ENCODE peak calls at places on chromosomes 13 and 19, in four cellular contexts. Z is IMR-90, W is fibroblast of lung, Y is neural progenitor cell. Q is an unnamed sample.

GRCh38 chr19:12611361-12611699 is 610 bp downstream of the ZNF791 start:
- DNase-seq in Z (peak; percentile 74), W (peak; percentile 73), Y (peak; percentile 82), Q (peak; percentile 74)

GRCh38 chr13:75220238-75220542 is 261.8 kb downstream of the TBC1D4 start:
- DNase-seq in Z (no peak), W (no peak), Y (no peak), Q (no peak)

GRCh38 chr19:48491793-48492123 is 19.9 kb downstream of the LMTK3 start:
- DNase-seq in Z (no peak), W (no peak), Y (peak; percentile 83), Q (no peak)

GRCh38 chr13:111667757-111668156 is 347.3 kb downstream of the TEX29 start:
- DNase-seq in Z (no peak), W (no peak), Y (no peak), Q (no peak)

GRCh38 chr19:40608957-40609356 is 7.8 kb downstream of the LTBP4 start:
- DNase-seq in Z (no peak), W (no peak), Y (no peak), Q (no peak)

GRCh38 chr13:72104656-72105180 is 237.7 kb upstream of the DACH1 start:
- DNase-seq in Z (no peak), W (peak; percentile 14), Y (no peak), Q (no peak)

GRCh38 chr13:71115301-71115700 is 751.7 kb downstream of the DACH1 start:
- DNase-seq in Z (no peak), W (no peak), Y (peak; percentile 24), Q (no peak)

GRCh38 chr13:20495087-20496023 is 30.3 kb downstream of the CRYL1 start:
- DNase-seq in Z (peak; percentile 72), W (peak; percentile 79), Y (peak; percentile 69), Q (peak; percentile 76)

GRCh38 chr13:60583196-60583908 is 186.3 kb downstream of the TDRD3 start:
- DNase-seq in Z (peak; percentile 16), W (peak; percentile 59), Y (peak; percentile 37), Q (no peak)

GRCh38 chr19:57599761-57600383 is at the start of gene ZNF530:
- DNase-seq in Z (peak; percentile 91), W (peak; percentile 93), Y (peak; percentile 95), Q (peak; percentile 81)

GRCh38 chr19:34430738-34431625 is 2.8 kb downstream of the UBA2 start:
- DNase-seq in Z (peak; percentile 68), W (peak; percentile 61), Y (peak; percentile 66), Q (peak; percentile 73)

GRCh38 chr19:18594096-18594823 is 5.7 kb downstream of the REX1BD start:
- DNase-seq in Z (peak; percentile 76), W (peak; percentile 72), Y (peak; percentile 96), Q (peak; percentile 80)

GRCh38 chr13:78022164-78022877 is 103.7 kb upstream of the EDNRB start:
- DNase-seq in Z (peak; percentile 72), W (peak; percentile 40), Y (no peak), Q (peak; percentile 95)

GRCh38 chr19:57706346-57706745 is 2.7 kb downstream of the ZNF154 start:
- DNase-seq in Z (no peak), W (no peak), Y (no peak), Q (no peak)

GRCh38 chr19:38024991-38025716 is 118.1 kb downstream of the SIPA1L3 start:
- DNase-seq in Z (no peak), W (no peak), Y (no peak), Q (no peak)

GRCh38 chr13:24183741-24184182 is 23.2 kb downstream of the SPATA13 start:
- DNase-seq in Z (no peak), W (no peak), Y (no peak), Q (no peak)

GRCh38 chr13:21911916-21912315 is 241.0 kb downstream of the FGF9 start:
- DNase-seq in Z (no peak), W (no peak), Y (no peak), Q (no peak)

GRCh38 chr13:110218601-110219201 is 88.3 kb downstream of the COL4A1 start:
- DNase-seq in Z (no peak), W (peak; percentile 31), Y (no peak), Q (no peak)

DNA sequence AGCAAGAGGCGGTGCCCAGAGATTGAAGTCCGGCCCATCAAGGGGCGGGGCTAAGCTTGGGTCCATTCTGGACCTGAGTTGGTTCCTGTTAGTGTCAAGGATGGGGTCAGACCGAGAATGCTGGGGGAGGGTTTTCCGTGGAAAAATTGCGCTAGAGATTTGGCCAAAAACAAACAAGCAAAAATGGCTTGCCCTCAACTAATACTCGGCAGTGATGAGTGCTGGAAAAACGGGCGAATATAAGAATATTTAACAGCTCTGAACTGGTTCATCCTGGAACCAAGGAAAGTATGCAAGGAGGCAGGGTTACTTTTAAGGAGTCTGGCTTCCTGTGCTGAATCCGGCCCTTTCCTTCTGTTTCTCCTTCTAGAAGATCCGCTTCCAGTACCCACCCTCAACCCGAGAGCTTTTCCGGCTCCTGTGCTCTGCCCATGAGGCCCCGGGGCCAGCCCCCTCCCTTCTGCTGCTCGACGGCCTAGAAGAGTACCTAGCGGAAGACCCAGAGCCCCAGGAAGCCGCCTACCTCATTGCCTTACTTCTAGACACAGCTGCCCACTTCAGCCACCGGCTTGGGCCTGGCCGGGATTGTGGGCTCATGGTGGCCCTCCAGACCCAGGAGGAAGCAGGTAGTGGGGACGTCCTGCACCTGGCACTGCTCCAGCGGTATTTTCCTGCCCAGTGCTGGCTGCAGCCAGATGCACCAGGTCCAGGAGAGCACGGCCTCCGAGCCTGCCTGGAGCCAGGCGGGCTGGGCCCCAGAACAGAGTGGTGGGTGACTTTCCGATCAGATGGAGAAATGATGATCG is 880 bp downstream of the SWSAP1 start:
- DNase-seq in Z (no peak), W (no peak), Y (peak; percentile 59), Q (peak; percentile 67)
- H2AFZ ChIP-seq in Z (peak overlapping the region; percentile 98), W (peak overlapping the region; percentile 4), Y (peak overlapping the region; percentile 1), Q (peak overlapping the region; percentile 56)

GRCh38 chr13:28526876-28527275 is 31.9 kb upstream of the FLT1 start:
- DNase-seq in Z (no peak), W (no peak), Y (no peak), Q (no peak)
- H3K4me2 ChIP-seq in Z (no peak overlapping the region), W (no peak overlapping the region), Y (no peak overlapping the region), Q (no peak overlapping the region)

GRCh38 chr13:96089749-96090239 is at the start of gene HS6ST3:
- DNase-seq in Z (no peak), W (no peak), Y (peak; percentile 75), Q (peak; percentile 15)
- H2AFZ ChIP-seq in Z (peak within 1 kb of the TSS; percentile 80), W (no peak within 1 kb of the TSS), Y (peak within 1 kb of the TSS; percentile 96), Q (peak within 1 kb of the TSS; percentile 89)

DNA sequence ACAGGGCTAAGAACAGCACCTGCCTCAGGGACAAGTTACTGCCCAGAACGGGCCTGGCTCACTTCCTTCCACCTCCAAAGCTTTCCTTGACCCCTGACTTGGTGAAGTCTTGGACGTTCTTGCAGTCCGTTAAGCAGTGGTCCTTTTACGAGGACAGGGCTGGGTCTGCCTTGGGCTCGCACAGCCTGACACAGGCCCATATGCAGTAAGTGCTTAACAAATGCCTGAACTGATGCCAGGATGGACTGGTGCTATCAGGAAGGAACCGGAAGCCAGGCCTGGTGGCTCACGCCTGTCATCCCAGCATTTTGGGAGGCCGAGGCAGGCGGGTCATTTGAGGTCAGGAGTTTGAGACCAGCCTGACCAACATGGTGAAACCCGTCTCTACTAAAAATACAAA is 1.8 kb upstream of the PLK5 start:
- DNase-seq in Z (no peak), W (no peak), Y (no peak), Q (no peak)
- H3K4me2 ChIP-seq in Z (no peak overlapping the region), W (no peak overlapping the region), Y (no peak overlapping the region), Q (no peak overlapping the region)

GRCh38 chr13:35720690-35721554 is 244.4 kb upstream of the MAB21L1 start:
- DNase-seq in Z (peak; percentile 46), W (peak; percentile 53), Y (peak; percentile 80), Q (peak; percentile 47)
- H2AFZ ChIP-seq in Z (peak overlapping the region; percentile 80), W (peak overlapping the region; percentile 72), Y (peak overlapping the region; percentile 38), Q (peak overlapping the region; percentile 52)

GRCh38 chr19:6048808-6049405 is 61.4 kb downstream of the RFX2 start:
- DNase-seq in Z (peak; percentile 65), W (peak; percentile 71), Y (peak; percentile 89), Q (peak; percentile 77)

GRCh38 chr19:6047741-6048231 is 62.5 kb downstream of the RFX2 start:
- DNase-seq in Z (peak; percentile 52), W (peak; percentile 56), Y (peak; percentile 80), Q (peak; percentile 67)

GRCh38 chr19:6045108-6045507 is 65.2 kb downstream of the RFX2 start:
- DNase-seq in Z (no peak), W (no peak), Y (no peak), Q (no peak)

GRCh38 chr19:6047256-6047655 is 63.0 kb downstream of the RFX2 start:
- DNase-seq in Z (no peak), W (no peak), Y (no peak), Q (no peak)

GRCh38 chr19:6048348-6048747 is 62.0 kb downstream of the RFX2 start:
- DNase-seq in Z (no peak), W (no peak), Y (no peak), Q (no peak)
- H3K4me2 ChIP-seq in Z (no peak overlapping the region), W (no peak overlapping the region), Y (no peak overlapping the region), Q (no peak overlapping the region)

GRCh38 chr19:1251233-1251502 is 2.8 kb downstream of the MIDN start:
- DNase-seq in Z (peak; percentile 68), W (peak; percentile 63), Y (peak; percentile 60), Q (peak; percentile 56)
- H2AFZ ChIP-seq in Z (peak overlapping the region; percentile 14), W (no peak overlapping the region), Y (no peak overlapping the region), Q (no peak overlapping the region)

GRCh38 chr13:100789968-100790367 is 115.4 kb upstream of the TMTC4 start:
- DNase-seq in Z (no peak), W (no peak), Y (no peak), Q (no peak)

GRCh38 chr13:100789481-100789880 is 114.9 kb upstream of the TMTC4 start:
- DNase-seq in Z (no peak), W (no peak), Y (no peak), Q (peak; percentile 5)

GRCh38 chr13:100789025-100789424 is 114.4 kb upstream of the TMTC4 start:
- DNase-seq in Z (no peak), W (no peak), Y (no peak), Q (no peak)

GRCh38 chr13:100788540-100788939 is 113.9 kb upstream of the TMTC4 start:
- DNase-seq in Z (no peak), W (no peak), Y (no peak), Q (no peak)

DNA sequence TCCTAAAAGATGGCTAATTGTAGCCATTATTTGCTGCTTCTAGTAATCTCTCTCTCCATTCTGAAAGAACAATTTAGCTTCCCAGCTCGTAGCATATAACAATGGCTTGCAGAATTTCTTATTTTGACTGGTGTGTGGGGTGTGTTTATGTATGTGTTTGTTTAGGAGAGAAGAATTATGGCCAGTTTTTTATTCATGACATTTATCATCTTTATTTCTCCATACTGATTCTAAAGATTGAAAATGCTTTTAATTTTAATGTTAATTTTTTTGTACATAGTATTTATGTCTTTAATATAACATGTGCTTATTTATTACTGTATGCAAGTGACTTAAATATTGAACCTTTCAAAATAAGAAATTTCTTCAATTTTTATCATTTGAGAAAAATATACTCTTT is 115.8 kb upstream of the TMTC4 start:
- DNase-seq in Z (no peak), W (no peak), Y (no peak), Q (no peak)
- H3K4me2 ChIP-seq in Z (no peak overlapping the region), W (no peak overlapping the region), Y (no peak overlapping the region), Q (no peak overlapping the region)

GRCh38 chr19:5826531-5827341 is 12.8 kb downstream of the FUT6 start:
- DNase-seq in Z (no peak), W (peak; percentile 31), Y (peak; percentile 82), Q (no peak)

GRCh38 chr19:5827342-5827890 is 12.1 kb downstream of the FUT6 start:
- DNase-seq in Z (no peak), W (no peak), Y (no peak), Q (no peak)

GRCh38 chr19:5829567-5830315 is 9.8 kb downstream of the FUT6 start:
- DNase-seq in Z (no peak), W (no peak), Y (no peak), Q (no peak)

GRCh38 chr19:5828661-5829566 is 10.6 kb downstream of the FUT6 start:
- DNase-seq in Z (no peak), W (peak; percentile 5), Y (peak; percentile 83), Q (peak; percentile 16)

GRCh38 chr19:5827891-5828660 is 11.4 kb downstream of the FUT6 start:
- DNase-seq in Z (peak; percentile 85), W (peak; percentile 94), Y (peak; percentile 97), Q (peak; percentile 97)
- H2AFZ ChIP-seq in Z (peak overlapping the region; percentile 97), W (peak overlapping the region; percentile 75), Y (no peak overlapping the region), Q (peak overlapping the region; percentile 9)